ENCODE peak calls at places on chromosome 21, in five cellular contexts. P is GM20000, G is body of pancreas, T is adrenal gland, F is neural crest cell. C is an unnamed sample.

GRCh38 chr21:40200962-40201361 is 333.7 kb downstream of the PCP4 start:
- DNase-seq in P (no peak), G (no peak), T (no peak), F (no peak), C (no peak)

GRCh38 chr21:28615276-28615675 is 377.4 kb downstream of the LTN1 start:
- DNase-seq in P (no peak), G (no peak), T (no peak), F (no peak), C (no peak)

GRCh38 chr21:37983336-37984095 is 67.3 kb upstream of the KCNJ6 start:
- DNase-seq in P (no peak), G (no peak), T (no peak), F (no peak), C (no peak)

GRCh38 chr21:38986460-38987395 is 181.0 kb downstream of the ETS2 start:
- DNase-seq in P (no peak), G (no peak), T (no peak), F (no peak), C (no peak)

GRCh38 chr21:17793675-17794123 is 25.5 kb downstream of the C21orf91 start:
- DNase-seq in P (no peak), G (no peak), T (no peak), F (no peak), C (no peak)

GRCh38 chr21:42547001-42547905 is 33.6 kb downstream of the SLC37A1 start:
- DNase-seq in P (no peak), G (no peak), T (no peak), F (no peak), C (no peak)

GRCh38 chr21:14685568-14685967 is 139.5 kb upstream of the SAMSN1 start:
- DNase-seq in P (no peak), G (no peak), T (no peak), F (no peak), C (no peak)

GRCh38 chr21:38142226-38142625 is 114.6 kb upstream of the KCNJ15 start:
- DNase-seq in P (no peak), G (no peak), T (no peak), F (no peak), C (no peak)

GRCh38 chr21:29423521-29423920 is 124.8 kb downstream of the BACH1 start:
- DNase-seq in P (no peak), G (no peak), T (no peak), F (no peak), C (no peak)

GRCh38 chr21:14773777-14774345 is 227.7 kb upstream of the SAMSN1 start:
- DNase-seq in P (peak; percentile 22), G (peak; percentile 55), T (peak; percentile 55), F (peak; percentile 3), C (peak; percentile 20)

GRCh38 chr21:39681257-39681656 is 63.7 kb upstream of the IGSF5 start:
- DNase-seq in P (no peak), G (no peak), T (no peak), F (no peak), C (no peak)

GRCh38 chr21:33655591-33656221 is 13.4 kb downstream of the ITSN1 start:
- DNase-seq in P (no peak), G (peak; percentile 25), T (peak; percentile 61), F (no peak), C (no peak)

GRCh38 chr21:37866027-37866426 is 50.2 kb downstream of the KCNJ6 start:
- DNase-seq in P (no peak), G (no peak), T (no peak), F (no peak), C (no peak)

GRCh38 chr21:41763398-41763931 is 3.4 kb downstream of the RIPK4 start:
- DNase-seq in P (no peak), G (no peak), T (no peak), F (no peak), C (no peak)

GRCh38 chr21:25515484-25516405 is 91.5 kb downstream of the MRPL39 start:
- DNase-seq in P (no peak), G (no peak), T (no peak), F (no peak), C (no peak)

GRCh38 chr21:35328856-35329455 is 279.9 kb upstream of the RUNX1 start:
- DNase-seq in P (no peak), G (no peak), T (no peak), F (no peak), C (no peak)

GRCh38 chr21:28442624-28443023 is 550.1 kb downstream of the LTN1 start:
- DNase-seq in P (no peak), G (no peak), T (no peak), F (no peak), C (no peak)

GRCh38 chr21:29297483-29298347 is 1.0 kb upstream of the BACH1 start:
- DNase-seq in P (no peak), G (peak; percentile 34), T (no peak), F (no peak), C (no peak)

GRCh38 chr21:37530901-37531351 is 164.4 kb downstream of the DYRK1A start:
- DNase-seq in P (no peak), G (no peak), T (no peak), F (no peak), C (no peak)

GRCh38 chr21:37525810-37526209 is 159.2 kb downstream of the DYRK1A start:
- DNase-seq in P (no peak), G (no peak), T (no peak), F (no peak), C (no peak)

GRCh38 chr21:42302794-42303193 is 12.4 kb downstream of the TFF3 start:
- DNase-seq in P (no peak), G (no peak), T (no peak), F (no peak), C (no peak)

GRCh38 chr21:42309753-42310213 is 5.4 kb downstream of the TFF3 start:
- DNase-seq in P (peak; percentile 87), G (peak; percentile 51), T (peak; percentile 78), F (peak; percentile 80), C (peak; percentile 89)

GRCh38 chr21:45289134-45289533 is 1.4 kb upstream of the POFUT2 start:
- DNase-seq in P (no peak), G (no peak), T (no peak), F (no peak), C (no peak)

GRCh38 chr21:45290948-45291612 is 3.4 kb upstream of the POFUT2 start:
- DNase-seq in P (no peak), G (no peak), T (peak; percentile 66), F (no peak), C (no peak)

GRCh38 chr21:45288441-45288841 is 746 bp upstream of the POFUT2 start:
- DNase-seq in P (no peak), G (no peak), T (peak; percentile 35), F (no peak), C (no peak)

GRCh38 chr21:45291613-45292398 is 4.1 kb upstream of the POFUT2 start:
- DNase-seq in P (no peak), G (no peak), T (peak; percentile 54), F (no peak), C (no peak)

DNA sequence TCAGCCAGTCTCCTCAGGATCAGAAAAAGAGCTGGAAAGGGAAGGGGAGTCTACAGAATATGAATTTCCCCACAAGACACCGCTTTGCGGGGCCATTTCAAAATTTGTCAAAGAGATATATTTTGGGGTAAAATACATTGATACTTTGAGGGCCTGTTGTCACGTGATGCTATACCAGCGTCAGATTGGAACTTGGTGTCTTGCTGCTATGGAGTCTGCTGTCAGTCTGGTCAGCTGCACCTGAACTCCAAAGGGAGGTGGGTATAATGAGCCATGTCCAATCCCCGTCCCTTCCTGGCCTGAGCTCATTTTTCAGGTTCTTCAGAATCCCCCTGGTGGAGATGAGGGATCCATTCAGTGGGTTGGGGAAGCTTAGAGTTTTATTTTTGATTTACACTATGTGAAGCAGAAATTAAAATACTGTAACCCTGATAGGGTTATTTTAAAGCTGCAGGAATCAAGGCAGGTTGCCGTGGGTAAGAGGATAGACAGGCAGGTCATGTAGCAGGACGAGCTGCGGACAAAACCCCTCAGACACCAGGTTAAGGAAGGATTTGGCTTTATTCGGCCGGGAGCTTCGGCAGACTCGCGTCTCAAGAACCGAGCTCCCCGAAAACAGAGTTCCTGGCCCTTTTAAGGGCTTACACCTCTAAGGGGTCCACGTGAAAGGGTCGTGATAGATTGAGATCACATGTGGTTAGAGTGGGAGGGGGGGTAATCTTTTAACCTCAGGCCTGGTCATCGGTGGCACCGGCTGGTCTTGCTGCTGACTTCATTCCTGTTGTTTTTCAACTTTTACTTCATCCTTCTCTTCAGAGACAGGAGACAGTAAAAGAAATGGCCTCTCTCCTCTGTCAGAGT is 2.2 kb upstream of the POFUT2 start:
- DNase-seq in P (no peak), G (no peak), T (no peak), F (no peak), C (no peak)
- TF ChIP-seq CTCF in P (no peak), G (no peak), T (no peak), F (peak; percentile 46), C (no peak)

GRCh38 chr21:45356251-45356650 is 48.7 kb upstream of the COL18A1 start:
- DNase-seq in P (no peak), G (no peak), T (no peak), F (no peak), C (no peak)
- TF ChIP-seq CTCF in P (no peak), G (no peak), T (no peak), F (peak; percentile 36), C (no peak)

GRCh38 chr21:36478207-36478701 is 1.7 kb downstream of the CLDN14 start:
- DNase-seq in P (no peak), G (no peak), T (no peak), F (no peak), C (no peak)

GRCh38 chr21:36477559-36477958 is 2.4 kb downstream of the CLDN14 start:
- DNase-seq in P (no peak), G (no peak), T (no peak), F (no peak), C (no peak)

GRCh38 chr21:36480618-36481017 is 696 bp upstream of the CLDN14 start:
- DNase-seq in P (no peak), G (no peak), T (no peak), F (no peak), C (no peak)

GRCh38 chr21:36479415-36480402 is at the start of gene CLDN14:
- DNase-seq in P (no peak), G (peak; percentile 51), T (no peak), F (no peak), C (no peak)

DNA sequence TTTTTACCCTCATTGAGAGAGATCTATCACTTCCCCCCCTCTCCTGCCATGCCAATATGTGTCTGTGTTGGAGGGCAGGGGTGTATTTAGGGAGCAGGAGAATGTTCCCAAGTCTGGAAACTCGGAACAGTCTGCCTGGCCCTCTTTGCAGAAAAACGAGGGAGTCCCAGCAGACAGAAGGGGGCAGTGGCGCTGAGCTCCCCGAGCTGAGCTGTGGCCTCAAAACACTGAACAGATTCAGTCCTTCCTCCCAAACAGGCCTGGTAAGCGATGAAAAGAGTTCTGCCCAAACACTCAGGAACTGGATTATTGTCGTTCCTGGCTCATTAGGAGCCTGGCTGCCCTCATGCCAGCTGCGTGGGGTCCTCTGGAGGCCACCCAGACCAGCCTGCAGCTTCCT is 981 bp downstream of the CLDN14 start:
- DNase-seq in P (no peak), G (no peak), T (no peak), F (peak; percentile 8), C (no peak)
- TF ChIP-seq CTCF in P (no peak), G (no peak), T (no peak), F (no peak), C (no peak)

GRCh38 chr21:26964379-26964778 is 2.5 kb downstream of the ADAMTS5 start:
- DNase-seq in P (no peak), G (peak; percentile 17), T (no peak), F (no peak), C (no peak)

GRCh38 chr21:26966360-26966977 is 419 bp downstream of the ADAMTS5 start:
- DNase-seq in P (no peak), G (no peak), T (no peak), F (no peak), C (no peak)

GRCh38 chr21:26965091-26965566 is 1.8 kb downstream of the ADAMTS5 start:
- DNase-seq in P (no peak), G (no peak), T (no peak), F (no peak), C (no peak)

GRCh38 chr21:26965567-26966359 is 1.1 kb downstream of the ADAMTS5 start:
- DNase-seq in P (peak; percentile 25), G (peak; percentile 27), T (no peak), F (peak; percentile 50), C (no peak)

GRCh38 chr21:26966978-26967913 is at the start of gene ADAMTS5:
- DNase-seq in P (no peak), G (peak; percentile 19), T (no peak), F (peak; percentile 37), C (no peak)
- TF ChIP-seq CTCF in P (no peak), G (no peak), T (no peak), F (no peak), C (no peak)